ENCODE peak calls at places on chromosomes 7 and 10, in six cellular contexts. One of them, this sample, is unnamed.

GRCh38 chr7:38889079-38889478 is 19.9 kb downstream of the VPS41 start:
- DNase-seq in fibroblast of the aortic adventitia: no peak
- DNase-seq in AG09309: no peak
- DNase-seq in fibroblast of lung: no peak
- DNase-seq in thyroid gland: no peak
- DNase-seq in CD4-positive, alpha-beta T cell: no peak
- DNase-seq in this sample: no peak

GRCh38 chr10:17527530-17528146 is 73.2 kb upstream of the ST8SIA6 start:
- DNase-seq in CD4-positive, alpha-beta T cell: no peak
- DNase-seq in AG09309: no peak
- DNase-seq in thyroid gland: no peak
- DNase-seq in fibroblast of the aortic adventitia: peak; percentile 88
- DNase-seq in fibroblast of lung: peak; percentile 95
- DNase-seq in this sample: no peak

GRCh38 chr7:154871483-154871882 is 131.4 kb downstream of the PAXIP1 start:
- DNase-seq in fibroblast of the aortic adventitia: no peak
- DNase-seq in fibroblast of lung: no peak
- DNase-seq in CD4-positive, alpha-beta T cell: no peak
- DNase-seq in AG09309: no peak
- DNase-seq in thyroid gland: no peak
- DNase-seq in this sample: no peak

GRCh38 chr10:43958071-43958432 is 309.4 kb upstream of the ZNF32 start:
- DNase-seq in thyroid gland: no peak
- DNase-seq in AG09309: no peak
- DNase-seq in fibroblast of lung: no peak
- DNase-seq in fibroblast of the aortic adventitia: no peak
- DNase-seq in CD4-positive, alpha-beta T cell: no peak
- DNase-seq in this sample: no peak

GRCh38 chr7:97480700-97481410 is 251.0 kb upstream of the TAC1 start:
- DNase-seq in fibroblast of lung: no peak
- DNase-seq in AG09309: no peak
- DNase-seq in fibroblast of the aortic adventitia: no peak
- DNase-seq in CD4-positive, alpha-beta T cell: no peak
- DNase-seq in thyroid gland: no peak
- DNase-seq in this sample: no peak

GRCh38 chr7:142441074-142441403 is 183.2 kb upstream of the PRSS58 start:
- DNase-seq in fibroblast of the aortic adventitia: no peak
- DNase-seq in CD4-positive, alpha-beta T cell: no peak
- DNase-seq in thyroid gland: no peak
- DNase-seq in AG09309: no peak
- DNase-seq in fibroblast of lung: no peak
- DNase-seq in this sample: no peak

GRCh38 chr10:79981673-79982485 is 33.0 kb upstream of the SFTPD start:
- DNase-seq in CD4-positive, alpha-beta T cell: no peak
- DNase-seq in fibroblast of lung: peak; percentile 41
- DNase-seq in thyroid gland: peak; percentile 83
- DNase-seq in fibroblast of the aortic adventitia: peak; percentile 4
- DNase-seq in AG09309: no peak
- DNase-seq in this sample: no peak

GRCh38 chr10:25465582-25466372 is 291.0 kb downstream of the GPR158 start:
- DNase-seq in CD4-positive, alpha-beta T cell: no peak
- DNase-seq in thyroid gland: no peak
- DNase-seq in AG09309: no peak
- DNase-seq in fibroblast of lung: no peak
- DNase-seq in fibroblast of the aortic adventitia: no peak
- DNase-seq in this sample: no peak

GRCh38 chr7:46440186-46440585 is 519.1 kb upstream of the IGFBP3 start:
- DNase-seq in fibroblast of the aortic adventitia: no peak
- DNase-seq in fibroblast of lung: no peak
- DNase-seq in CD4-positive, alpha-beta T cell: no peak
- DNase-seq in AG09309: no peak
- DNase-seq in thyroid gland: no peak
- DNase-seq in this sample: no peak

GRCh38 chr10:32957341-32958084 is 517 bp downstream of the ITGB1 start:
- DNase-seq in thyroid gland: peak; percentile 59
- DNase-seq in fibroblast of the aortic adventitia: no peak
- DNase-seq in CD4-positive, alpha-beta T cell: no peak
- DNase-seq in AG09309: no peak
- DNase-seq in fibroblast of lung: no peak
- DNase-seq in this sample: peak; percentile 57

GRCh38 chr7:151351027-151351426 is 9.4 kb downstream of the NUB1 start:
- DNase-seq in CD4-positive, alpha-beta T cell: no peak
- DNase-seq in fibroblast of lung: no peak
- DNase-seq in AG09309: no peak
- DNase-seq in fibroblast of the aortic adventitia: no peak
- DNase-seq in thyroid gland: no peak
- DNase-seq in this sample: no peak

GRCh38 chr10:68332259-68333057 is at the start of gene PBLD:
- DNase-seq in fibroblast of the aortic adventitia: peak; percentile 83
- DNase-seq in thyroid gland: peak; percentile 75
- DNase-seq in CD4-positive, alpha-beta T cell: peak; percentile 35
- DNase-seq in fibroblast of lung: peak; percentile 77
- DNase-seq in AG09309: peak; percentile 37
- DNase-seq in this sample: peak; percentile 48

GRCh38 chr7:148485618-148486017 is 104.9 kb upstream of the C7orf33 start:
- DNase-seq in AG09309: no peak
- DNase-seq in thyroid gland: no peak
- DNase-seq in fibroblast of the aortic adventitia: no peak
- DNase-seq in fibroblast of lung: no peak
- DNase-seq in CD4-positive, alpha-beta T cell: no peak
- DNase-seq in this sample: no peak

GRCh38 chr10:101588879-101589278 is 758 bp downstream of the DPCD start:
- DNase-seq in thyroid gland: no peak
- DNase-seq in AG09309: peak; percentile 5
- DNase-seq in fibroblast of lung: peak; percentile 63
- DNase-seq in fibroblast of the aortic adventitia: peak; percentile 67
- DNase-seq in CD4-positive, alpha-beta T cell: no peak
- DNase-seq in this sample: no peak

GRCh38 chr7:127652333-127653248 is 597 bp downstream of the SND1 start:
- DNase-seq in fibroblast of the aortic adventitia: peak; percentile 59
- DNase-seq in fibroblast of lung: peak; percentile 70
- DNase-seq in CD4-positive, alpha-beta T cell: no peak
- DNase-seq in thyroid gland: no peak
- DNase-seq in AG09309: no peak
- DNase-seq in this sample: no peak

GRCh38 chr7:5615190-5616070 is 166.0 kb downstream of the RNF216 start:
- DNase-seq in CD4-positive, alpha-beta T cell: no peak
- DNase-seq in fibroblast of the aortic adventitia: no peak
- DNase-seq in AG09309: no peak
- DNase-seq in thyroid gland: peak; percentile 22
- DNase-seq in fibroblast of lung: no peak
- DNase-seq in this sample: no peak

GRCh38 chr7:13017325-13017853 is 330.0 kb downstream of the ARL4A start:
- DNase-seq in CD4-positive, alpha-beta T cell: no peak
- DNase-seq in fibroblast of lung: peak; percentile 86
- DNase-seq in fibroblast of the aortic adventitia: peak; percentile 35
- DNase-seq in thyroid gland: no peak
- DNase-seq in AG09309: no peak
- DNase-seq in this sample: no peak

GRCh38 chr7:49112647-49113046 is 188.3 kb downstream of the CDC14C start:
- DNase-seq in thyroid gland: no peak
- DNase-seq in AG09309: no peak
- DNase-seq in fibroblast of the aortic adventitia: no peak
- DNase-seq in fibroblast of lung: no peak
- DNase-seq in CD4-positive, alpha-beta T cell: no peak
- DNase-seq in this sample: no peak

GRCh38 chr7:50266893-50267386 is 37.6 kb upstream of the IKZF1 start:
- DNase-seq in CD4-positive, alpha-beta T cell: peak; percentile 79
- DNase-seq in AG09309: no peak
- DNase-seq in fibroblast of the aortic adventitia: no peak
- DNase-seq in fibroblast of lung: no peak
- DNase-seq in thyroid gland: no peak
- DNase-seq in this sample: no peak

GRCh38 chr7:22093936-22094335 is 148.2 kb upstream of the CDCA7L start:
- DNase-seq in fibroblast of the aortic adventitia: no peak
- DNase-seq in fibroblast of lung: no peak
- DNase-seq in CD4-positive, alpha-beta T cell: no peak
- DNase-seq in AG09309: no peak
- DNase-seq in thyroid gland: no peak
- DNase-seq in this sample: no peak

GRCh38 chr10:89183571-89183970 is 23.5 kb downstream of the CH25H start:
- DNase-seq in AG09309: no peak
- DNase-seq in fibroblast of lung: peak; percentile 47
- DNase-seq in fibroblast of the aortic adventitia: peak; percentile 25
- DNase-seq in thyroid gland: no peak
- DNase-seq in CD4-positive, alpha-beta T cell: no peak
- DNase-seq in this sample: no peak

DNA sequence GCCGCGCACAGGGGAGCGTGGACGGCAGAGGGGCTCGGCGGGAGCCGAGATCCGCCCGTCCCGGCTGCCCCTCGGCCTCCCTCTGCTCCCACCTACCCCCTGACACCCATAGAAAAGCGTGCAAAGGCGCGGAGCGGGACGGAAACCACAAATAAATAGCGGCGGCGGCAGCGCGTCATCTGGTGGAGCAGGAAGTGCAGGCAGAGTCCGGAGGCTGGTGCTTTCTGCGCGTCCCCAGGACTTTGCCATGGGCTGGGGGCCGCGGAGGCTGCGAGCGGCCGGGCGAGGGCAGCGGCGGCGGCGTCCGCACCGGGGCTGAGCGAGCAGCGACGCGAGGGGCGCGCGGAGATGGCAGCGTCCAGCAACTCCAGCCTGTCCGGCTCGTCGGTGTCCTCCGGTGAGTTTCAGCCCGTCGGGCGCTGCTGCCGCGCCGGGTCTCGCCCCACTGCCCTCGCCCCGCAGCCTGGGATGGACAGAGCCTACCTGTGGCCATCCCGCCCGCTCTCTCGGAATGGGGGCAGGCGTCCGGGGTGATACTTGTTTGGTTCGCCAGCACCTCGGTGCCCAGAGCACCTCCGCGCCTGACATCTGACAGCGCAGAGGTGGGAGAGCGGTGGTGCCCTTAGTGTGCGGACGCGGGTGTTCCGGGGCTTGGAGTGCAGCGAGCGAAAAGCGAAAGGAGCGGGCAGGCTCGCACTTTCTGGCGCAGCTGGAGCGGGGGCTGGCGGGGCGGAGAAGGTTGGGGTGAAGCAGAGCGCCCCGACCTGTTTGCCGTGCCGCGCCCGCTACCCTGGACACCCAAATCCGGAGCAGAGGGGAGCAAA is at the start of gene CHN2:
- DNase-seq in CD4-positive, alpha-beta T cell: peak; percentile 19
- DNase-seq in fibroblast of the aortic adventitia: peak; percentile 26
- DNase-seq in AG09309: no peak
- DNase-seq in fibroblast of lung: peak; percentile 36
- DNase-seq in thyroid gland: peak; percentile 65
- DNase-seq in this sample: peak; percentile 71
- TF ChIP-seq CTCF in CD4-positive, alpha-beta T cell: no peak
- TF ChIP-seq CTCF in fibroblast of the aortic adventitia: no peak
- TF ChIP-seq CTCF in AG09309: no peak
- TF ChIP-seq CTCF in fibroblast of lung: no peak
- TF ChIP-seq CTCF in thyroid gland: no peak
- TF ChIP-seq CTCF in this sample: no peak

GRCh38 chr7:71846160-71846559 is 566.0 kb downstream of the CALN1 start:
- DNase-seq in fibroblast of lung: no peak
- DNase-seq in CD4-positive, alpha-beta T cell: no peak
- DNase-seq in thyroid gland: no peak
- DNase-seq in fibroblast of the aortic adventitia: no peak
- DNase-seq in AG09309: no peak
- DNase-seq in this sample: no peak

GRCh38 chr7:71842376-71842775 is 569.8 kb downstream of the CALN1 start:
- DNase-seq in fibroblast of the aortic adventitia: no peak
- DNase-seq in thyroid gland: no peak
- DNase-seq in fibroblast of lung: no peak
- DNase-seq in CD4-positive, alpha-beta T cell: no peak
- DNase-seq in AG09309: no peak
- DNase-seq in this sample: no peak

GRCh38 chr7:71843677-71844076 is 568.5 kb downstream of the CALN1 start:
- DNase-seq in CD4-positive, alpha-beta T cell: no peak
- DNase-seq in thyroid gland: no peak
- DNase-seq in fibroblast of the aortic adventitia: no peak
- DNase-seq in fibroblast of lung: no peak
- DNase-seq in AG09309: no peak
- DNase-seq in this sample: no peak
- TF ChIP-seq CTCF in CD4-positive, alpha-beta T cell: no peak
- TF ChIP-seq CTCF in thyroid gland: no peak
- TF ChIP-seq CTCF in fibroblast of the aortic adventitia: no peak
- TF ChIP-seq CTCF in fibroblast of lung: no peak
- TF ChIP-seq CTCF in AG09309: no peak
- TF ChIP-seq CTCF in this sample: no peak

GRCh38 chr7:120807390-120807789 is 50.6 kb downstream of the TSPAN12 start:
- DNase-seq in fibroblast of lung: no peak
- DNase-seq in CD4-positive, alpha-beta T cell: no peak
- DNase-seq in thyroid gland: no peak
- DNase-seq in AG09309: no peak
- DNase-seq in fibroblast of the aortic adventitia: no peak
- DNase-seq in this sample: no peak

GRCh38 chr7:120805636-120806388 is 52.1 kb downstream of the TSPAN12 start:
- DNase-seq in fibroblast of the aortic adventitia: peak; percentile 76
- DNase-seq in AG09309: no peak
- DNase-seq in CD4-positive, alpha-beta T cell: peak; percentile 22
- DNase-seq in thyroid gland: peak; percentile 63
- DNase-seq in fibroblast of lung: peak; percentile 32
- DNase-seq in this sample: no peak

GRCh38 chr7:120809260-120809659 is 48.7 kb downstream of the TSPAN12 start:
- DNase-seq in AG09309: no peak
- DNase-seq in CD4-positive, alpha-beta T cell: no peak
- DNase-seq in fibroblast of lung: no peak
- DNase-seq in thyroid gland: no peak
- DNase-seq in fibroblast of the aortic adventitia: no peak
- DNase-seq in this sample: no peak

GRCh38 chr7:120802751-120803150 is 55.2 kb downstream of the TSPAN12 start:
- DNase-seq in AG09309: no peak
- DNase-seq in fibroblast of the aortic adventitia: no peak
- DNase-seq in CD4-positive, alpha-beta T cell: no peak
- DNase-seq in thyroid gland: no peak
- DNase-seq in fibroblast of lung: no peak
- DNase-seq in this sample: no peak

GRCh38 chr7:120806669-120807068 is 51.3 kb downstream of the TSPAN12 start:
- DNase-seq in CD4-positive, alpha-beta T cell: no peak
- DNase-seq in fibroblast of the aortic adventitia: no peak
- DNase-seq in thyroid gland: no peak
- DNase-seq in fibroblast of lung: no peak
- DNase-seq in AG09309: no peak
- DNase-seq in this sample: no peak
- TF ChIP-seq CTCF in CD4-positive, alpha-beta T cell: no peak
- TF ChIP-seq CTCF in fibroblast of the aortic adventitia: no peak
- TF ChIP-seq CTCF in thyroid gland: no peak
- TF ChIP-seq CTCF in fibroblast of lung: no peak
- TF ChIP-seq CTCF in AG09309: no peak
- TF ChIP-seq CTCF in this sample: no peak

GRCh38 chr10:26505491-26505890 is 67.3 kb downstream of the APBB1IP start:
- DNase-seq in CD4-positive, alpha-beta T cell: no peak
- DNase-seq in fibroblast of the aortic adventitia: no peak
- DNase-seq in fibroblast of lung: no peak
- DNase-seq in AG09309: no peak
- DNase-seq in thyroid gland: no peak
- DNase-seq in this sample: no peak

GRCh38 chr10:26507441-26507840 is 69.3 kb downstream of the APBB1IP start:
- DNase-seq in CD4-positive, alpha-beta T cell: no peak
- DNase-seq in fibroblast of lung: no peak
- DNase-seq in fibroblast of the aortic adventitia: no peak
- DNase-seq in AG09309: no peak
- DNase-seq in thyroid gland: no peak
- DNase-seq in this sample: no peak

GRCh38 chr10:26508016-26508415 is 69.9 kb downstream of the APBB1IP start:
- DNase-seq in fibroblast of lung: no peak
- DNase-seq in CD4-positive, alpha-beta T cell: no peak
- DNase-seq in AG09309: no peak
- DNase-seq in fibroblast of the aortic adventitia: no peak
- DNase-seq in thyroid gland: no peak
- DNase-seq in this sample: no peak

GRCh38 chr10:26502988-26503387 is 64.8 kb downstream of the APBB1IP start:
- DNase-seq in CD4-positive, alpha-beta T cell: no peak
- DNase-seq in thyroid gland: no peak
- DNase-seq in AG09309: no peak
- DNase-seq in fibroblast of lung: no peak
- DNase-seq in fibroblast of the aortic adventitia: no peak
- DNase-seq in this sample: no peak

GRCh38 chr10:26503911-26504310 is 65.8 kb downstream of the APBB1IP start:
- DNase-seq in fibroblast of the aortic adventitia: no peak
- DNase-seq in fibroblast of lung: no peak
- DNase-seq in CD4-positive, alpha-beta T cell: peak; percentile 16
- DNase-seq in AG09309: no peak
- DNase-seq in thyroid gland: no peak
- DNase-seq in this sample: no peak
- TF ChIP-seq CTCF in fibroblast of the aortic adventitia: no peak
- TF ChIP-seq CTCF in fibroblast of lung: no peak
- TF ChIP-seq CTCF in CD4-positive, alpha-beta T cell: peak; percentile 57
- TF ChIP-seq CTCF in AG09309: peak; percentile 26
- TF ChIP-seq CTCF in thyroid gland: no peak
- TF ChIP-seq CTCF in this sample: peak; percentile 27

This sample was measured in CD14-positive monocyte.